ENCODE peak calls at places on chromosomes 2 and 18, in eight cellular contexts. T is AG04450; L is astrocyte; A is AG09309; U is CD8-positive, alpha-beta T cell; Q is GOT3; I is lower lobe of right lung; G is lung microvascular endothelial cell. F is an unnamed sample.

GRCh38 chr2:6692061-6692460 is 173.6 kb downstream of the CMPK2 start:
- DNase-seq in A (no peak), I (no peak), U (no peak), L (no peak), Q (no peak), T (no peak), G (no peak), F (no peak)

GRCh38 chr2:69688212-69688611 is 44.7 kb upstream of the AAK1 start:
- DNase-seq in I (no peak), T (no peak), Q (no peak), G (no peak), L (no peak), U (no peak), A (no peak), F (no peak)

GRCh38 chr2:100730290-100730868 is 89.6 kb upstream of the NPAS2 start:
- DNase-seq in Q (no peak), G (peak), A (no peak), L (peak), U (no peak), I (peak), T (peak), F (peak)

GRCh38 chr2:12534646-12535263 is 182.0 kb upstream of the TRIB2 start:
- DNase-seq in A (peak), G (peak), L (peak), U (no peak), Q (no peak), I (no peak), T (peak), F (peak)

GRCh38 chr18:3603460-3604259 is 153.7 kb downstream of the TGIF1 start:
- DNase-seq in G (peak), U (no peak), I (no peak), L (peak), T (peak), Q (peak), A (peak), F (peak)

GRCh38 chr2:137262600-137262999 is 497.3 kb downstream of the THSD7B start:
- DNase-seq in U (no peak), Q (no peak), L (no peak), A (no peak), T (no peak), I (no peak), G (no peak), F (no peak)

GRCh38 chr2:174846941-174847938 is 83.0 kb upstream of the CHRNA1 start:
- DNase-seq in A (peak), Q (no peak), I (no peak), L (peak), G (peak), U (no peak), T (peak), F (peak)

GRCh38 chr2:816278-816677 is 134.4 kb upstream of the SNTG2 start:
- DNase-seq in I (no peak), T (no peak), L (no peak), Q (no peak), U (no peak), A (no peak), G (no peak), F (no peak)

GRCh38 chr2:28102455-28102874 is 211.9 kb downstream of the BABAM2 start:
- DNase-seq in T (peak), U (no peak), G (peak), A (no peak), L (peak), Q (no peak), I (no peak), F (peak)

GRCh38 chr2:195543902-195544894 is 112.8 kb upstream of the SLC39A10 start:
- DNase-seq in G (no peak), Q (no peak), L (peak), I (no peak), T (peak), A (no peak), U (no peak), F (no peak)

GRCh38 chr2:71897145-71897495 is 250.5 kb downstream of the CYP26B1 start:
- DNase-seq in G (no peak), L (no peak), T (no peak), Q (no peak), A (no peak), U (no peak), I (no peak), F (no peak)

GRCh38 chr2:224263571-224264043 is 138.3 kb downstream of the FAM124B start:
- DNase-seq in A (peak), U (no peak), G (no peak), I (no peak), L (peak), Q (no peak), T (no peak), F (no peak)

GRCh38 chr2:75221872-75222271 is 22.6 kb upstream of the TACR1 start:
- DNase-seq in G (peak), T (peak), L (peak), Q (no peak), A (peak), I (no peak), U (no peak), F (peak)